ENCODE peak calls at places on chromosome 13, in ten cellular contexts. Q is EL, O is cardiac muscle cell, Y is SK-MEL-5, P is natural killer cell, D is iris pigment epithelial cell, K is left ventricle myocardium inferior, U is heart right ventricle, E is fibroblast of mammary gland, T is esophagus squamous epithelium. R is an unnamed sample.

GRCh38 chr13:23268441-23268840 is 87.7 kb downstream of the SGCG start:
- DNase-seq in Q (no peak), O (no peak), Y (no peak), P (no peak), D (no peak), K (no peak), U (no peak), E (no peak), T (no peak), R (no peak)

GRCh38 chr13:113398963-113399754 is 35.2 kb upstream of the GRTP1 start:
- DNase-seq in Q (no peak), O (no peak), Y (no peak), P (no peak), D (peak), K (no peak), U (no peak), E (no peak), T (no peak), R (no peak)

GRCh38 chr13:112132142-112132541 is 65.2 kb downstream of the SOX1 start:
- DNase-seq in Q (no peak), O (no peak), Y (no peak), P (no peak), D (no peak), K (no peak), U (no peak), E (no peak), T (no peak), R (no peak)

GRCh38 chr13:63517376-63517775 is 2101.7 kb upstream of the PCDH20 start:
- DNase-seq in Q (peak), O (no peak), Y (peak), P (no peak), D (peak), K (no peak), U (no peak), E (peak), T (no peak), R (no peak)

GRCh38 chr13:32202268-32202667 is 112.9 kb downstream of the ZAR1L start:
- DNase-seq in Q (no peak), O (no peak), Y (no peak), P (no peak), D (no peak), K (no peak), U (no peak), E (no peak), T (no peak), R (no peak)

GRCh38 chr13:102172406-102172805 is 229.4 kb downstream of the FGF14 start:
- DNase-seq in Q (no peak), O (no peak), Y (no peak), P (no peak), D (no peak), K (no peak), U (no peak), E (no peak), T (no peak), R (no peak)

GRCh38 chr13:45209229-45209628 is 8.4 kb upstream of the KCTD4 start:
- DNase-seq in Q (no peak), O (no peak), Y (no peak), P (no peak), D (peak), K (no peak), U (no peak), E (peak), T (no peak), R (no peak)

GRCh38 chr13:47298506-47298905 is 401.7 kb upstream of the HTR2A start:
- DNase-seq in Q (no peak), O (no peak), Y (no peak), P (no peak), D (no peak), K (no peak), U (no peak), E (peak), T (no peak), R (no peak)

GRCh38 chr13:84433024-84433423 is 550.8 kb upstream of the SLITRK1 start:
- DNase-seq in Q (peak), O (no peak), Y (no peak), P (no peak), D (peak), K (no peak), U (no peak), E (peak), T (no peak), R (no peak)

GRCh38 chr13:27896726-27897125 is 23.1 kb upstream of the PDX1 start:
- DNase-seq in Q (no peak), O (no peak), Y (no peak), P (no peak), D (no peak), K (no peak), U (no peak), E (no peak), T (no peak), R (no peak)

GRCh38 chr13:109812375-109812774 is 26.0 kb upstream of the IRS2 start:
- DNase-seq in Q (no peak), O (no peak), Y (no peak), P (no peak), D (no peak), K (no peak), U (no peak), E (no peak), T (no peak), R (no peak)

GRCh38 chr13:98869408-98870090 is 108.3 kb downstream of the DOCK9 start:
- DNase-seq in Q (no peak), O (no peak), Y (peak), P (no peak), D (peak), K (peak), U (peak), E (peak), T (no peak), R (no peak)

GRCh38 chr13:20955496-20955895 is 53.0 kb upstream of the XPO4 start:
- DNase-seq in Q (no peak), O (no peak), Y (no peak), P (no peak), D (no peak), K (no peak), U (no peak), E (no peak), T (no peak), R (no peak)

GRCh38 chr13:27034678-27035111 is 136.9 kb downstream of the USP12 start:
- DNase-seq in Q (no peak), O (peak), Y (no peak), P (no peak), D (peak), K (no peak), U (peak), E (no peak), T (no peak), R (no peak)

GRCh38 chr13:105262579-105262978 is 1272.9 kb downstream of the EFNB2 start:
- DNase-seq in Q (no peak), O (no peak), Y (no peak), P (no peak), D (no peak), K (no peak), U (no peak), E (no peak), T (no peak), R (no peak)

GRCh38 chr13:99218969-99219368 is 18.3 kb downstream of the UBAC2 start:
- DNase-seq in Q (no peak), O (no peak), Y (no peak), P (peak), D (no peak), K (no peak), U (no peak), E (no peak), T (no peak), R (peak)

GRCh38 chr13:65597839-65598818 is 1632.0 kb downstream of the PCDH9 start:
- DNase-seq in Q (peak), O (no peak), Y (no peak), P (no peak), D (peak), K (no peak), U (no peak), E (peak), T (no peak), R (no peak)

GRCh38 chr13:87208636-87209035 is 462.5 kb upstream of the SLITRK5 start:
- DNase-seq in Q (no peak), O (no peak), Y (no peak), P (no peak), D (no peak), K (no peak), U (no peak), E (no peak), T (no peak), R (no peak)

GRCh38 chr13:29227560-29227959 is 367.9 kb downstream of the SLC7A1 start:
- DNase-seq in Q (no peak), O (no peak), Y (no peak), P (no peak), D (no peak), K (no peak), U (no peak), E (no peak), T (no peak), R (no peak)

GRCh38 chr13:107200491-107200890 is 632.6 kb upstream of the ARGLU1 start:
- DNase-seq in Q (no peak), O (no peak), Y (no peak), P (no peak), D (no peak), K (no peak), U (no peak), E (no peak), T (no peak), R (no peak)

GRCh38 chr13:43684947-43685725 is 101.6 kb downstream of the ENOX1 start:
- DNase-seq in Q (no peak), O (no peak), Y (peak), P (no peak), D (no peak), K (no peak), U (no peak), E (no peak), T (no peak), R (no peak)

GRCh38 chr13:85314686-85315085 is 484.5 kb downstream of the SLITRK6 start:
- DNase-seq in Q (no peak), O (no peak), Y (peak), P (no peak), D (no peak), K (no peak), U (no peak), E (no peak), T (no peak), R (no peak)

GRCh38 chr13:49240017-49240416 is 7.7 kb upstream of the CDADC1 start:
- DNase-seq in Q (peak), O (peak), Y (peak), P (no peak), D (peak), K (no peak), U (no peak), E (peak), T (no peak), R (no peak)

GRCh38 chr13:26583662-26584061 is 26.2 kb downstream of the WASF3 start:
- DNase-seq in Q (no peak), O (no peak), Y (no peak), P (no peak), D (no peak), K (no peak), U (no peak), E (no peak), T (no peak), R (no peak)